ENCODE peak calls at places on chromosomes 5 and 9, in seven cellular contexts. One of them, this sample, is unnamed.
A peak's percentile ranks its signal among the peaks of the same experiment; 100 is the strongest.

GRCh38 chr5:147310059-147310704 is 75.4 kb downstream of the STK32A start:
- DNase-seq in ovary: no peak
- DNase-seq in CD4-positive, alpha-beta memory T cell: no peak
- DNase-seq in transverse colon: peak; percentile 87
- DNase-seq in GM23338: peak; percentile 33
- DNase-seq in ascending aorta: peak; percentile 92
- DNase-seq in AG04450: no peak
- DNase-seq in this sample: no peak

GRCh38 chr5:39783756-39784421 is 359.1 kb upstream of the DAB2 start:
- DNase-seq in transverse colon: no peak
- DNase-seq in AG04450: no peak
- DNase-seq in ascending aorta: no peak
- DNase-seq in GM23338: no peak
- DNase-seq in ovary: no peak
- DNase-seq in CD4-positive, alpha-beta memory T cell: no peak
- DNase-seq in this sample: no peak

GRCh38 chr9:128607642-128608350 is 48.9 kb downstream of the DYNC2I2 start:
- DNase-seq in ascending aorta: peak; percentile 96
- DNase-seq in GM23338: no peak
- DNase-seq in CD4-positive, alpha-beta memory T cell: no peak
- DNase-seq in transverse colon: peak; percentile 27
- DNase-seq in AG04450: no peak
- DNase-seq in ovary: no peak
- DNase-seq in this sample: no peak

GRCh38 chr9:106106396-106106795 is 412.1 kb downstream of the TMEM38B start:
- DNase-seq in ascending aorta: no peak
- DNase-seq in CD4-positive, alpha-beta memory T cell: no peak
- DNase-seq in ovary: no peak
- DNase-seq in GM23338: no peak
- DNase-seq in transverse colon: no peak
- DNase-seq in AG04450: no peak
- DNase-seq in this sample: no peak

GRCh38 chr9:99103505-99103904 is 1.4 kb upstream of the TGFBR1 start:
- DNase-seq in AG04450: no peak
- DNase-seq in ovary: no peak
- DNase-seq in ascending aorta: no peak
- DNase-seq in transverse colon: no peak
- DNase-seq in GM23338: peak; percentile 39
- DNase-seq in CD4-positive, alpha-beta memory T cell: no peak
- DNase-seq in this sample: peak; percentile 20

GRCh38 chr9:93582550-93582949 is 6.2 kb downstream of the PHF2 start:
- DNase-seq in ascending aorta: no peak
- DNase-seq in GM23338: no peak
- DNase-seq in ovary: no peak
- DNase-seq in AG04450: no peak
- DNase-seq in CD4-positive, alpha-beta memory T cell: no peak
- DNase-seq in transverse colon: no peak
- DNase-seq in this sample: no peak

GRCh38 chr5:150632305-150633160 is 7.9 kb upstream of the SYNPO start:
- DNase-seq in ovary: no peak
- DNase-seq in CD4-positive, alpha-beta memory T cell: no peak
- DNase-seq in transverse colon: no peak
- DNase-seq in ascending aorta: no peak
- DNase-seq in AG04450: no peak
- DNase-seq in GM23338: no peak
- DNase-seq in this sample: no peak

GRCh38 chr5:1068204-1068894 is 43.5 kb downstream of the SLC12A7 start:
- DNase-seq in transverse colon: no peak
- DNase-seq in GM23338: no peak
- DNase-seq in ascending aorta: no peak
- DNase-seq in ovary: no peak
- DNase-seq in CD4-positive, alpha-beta memory T cell: no peak
- DNase-seq in AG04450: no peak
- DNase-seq in this sample: no peak

GRCh38 chr5:60447488-60447920 is 252.5 kb downstream of the DEPDC1B start:
- DNase-seq in CD4-positive, alpha-beta memory T cell: no peak
- DNase-seq in transverse colon: no peak
- DNase-seq in AG04450: no peak
- DNase-seq in ascending aorta: no peak
- DNase-seq in ovary: no peak
- DNase-seq in GM23338: no peak
- DNase-seq in this sample: peak; percentile 4

GRCh38 chr5:100834519-100834918 is 68.6 kb downstream of the ST8SIA4 start:
- DNase-seq in CD4-positive, alpha-beta memory T cell: no peak
- DNase-seq in AG04450: no peak
- DNase-seq in ovary: no peak
- DNase-seq in ascending aorta: no peak
- DNase-seq in transverse colon: no peak
- DNase-seq in GM23338: no peak
- DNase-seq in this sample: no peak

GRCh38 chr5:137129906-137130680 is 369.0 kb downstream of the SPOCK1 start:
- DNase-seq in transverse colon: no peak
- DNase-seq in CD4-positive, alpha-beta memory T cell: no peak
- DNase-seq in GM23338: no peak
- DNase-seq in ascending aorta: no peak
- DNase-seq in ovary: no peak
- DNase-seq in AG04450: no peak
- DNase-seq in this sample: no peak

GRCh38 chr5:93294184-93294583 is 286.8 kb downstream of the NR2F1-AS1 start:
- DNase-seq in CD4-positive, alpha-beta memory T cell: no peak
- DNase-seq in GM23338: no peak
- DNase-seq in transverse colon: no peak
- DNase-seq in ascending aorta: no peak
- DNase-seq in AG04450: no peak
- DNase-seq in ovary: no peak
- DNase-seq in this sample: no peak

GRCh38 chr5:170301901-170302728 is 4.5 kb upstream of the LCP2 start:
- DNase-seq in AG04450: no peak
- DNase-seq in ascending aorta: no peak
- DNase-seq in GM23338: no peak
- DNase-seq in transverse colon: no peak
- DNase-seq in ovary: no peak
- DNase-seq in CD4-positive, alpha-beta memory T cell: no peak
- DNase-seq in this sample: no peak

GRCh38 chr5:137114529-137114928 is 384.6 kb downstream of the SPOCK1 start:
- DNase-seq in ascending aorta: no peak
- DNase-seq in ovary: no peak
- DNase-seq in GM23338: no peak
- DNase-seq in CD4-positive, alpha-beta memory T cell: no peak
- DNase-seq in transverse colon: no peak
- DNase-seq in AG04450: no peak
- DNase-seq in this sample: peak; percentile 47

GRCh38 chr5:41951224-41951623 is 26.1 kb downstream of the FBXO4 start:
- DNase-seq in ovary: no peak
- DNase-seq in AG04450: no peak
- DNase-seq in transverse colon: no peak
- DNase-seq in ascending aorta: no peak
- DNase-seq in GM23338: no peak
- DNase-seq in CD4-positive, alpha-beta memory T cell: no peak
- DNase-seq in this sample: no peak

GRCh38 chr5:122077451-122078115 is 476 bp downstream of the LOX start:
- DNase-seq in AG04450: no peak
- DNase-seq in GM23338: peak; percentile 70
- DNase-seq in transverse colon: peak; percentile 10
- DNase-seq in ovary: peak; percentile 55
- DNase-seq in ascending aorta: peak; percentile 71
- DNase-seq in CD4-positive, alpha-beta memory T cell: no peak
- DNase-seq in this sample: peak; percentile 46

GRCh38 chr5:111233050-111233370 is 8.8 kb downstream of the CAMK4 start:
- DNase-seq in ascending aorta: no peak
- DNase-seq in transverse colon: no peak
- DNase-seq in ovary: no peak
- DNase-seq in AG04450: no peak
- DNase-seq in CD4-positive, alpha-beta memory T cell: no peak
- DNase-seq in GM23338: no peak
- DNase-seq in this sample: no peak
- H3K4me3 ChIP-seq in ascending aorta: no peak overlapping the region
- H3K4me3 ChIP-seq in transverse colon: no peak overlapping the region
- H3K4me3 ChIP-seq in ovary: no peak overlapping the region
- H3K4me3 ChIP-seq in AG04450: no peak overlapping the region
- H3K4me3 ChIP-seq in CD4-positive, alpha-beta memory T cell: no peak overlapping the region
- H3K4me3 ChIP-seq in GM23338: no peak overlapping the region
- H3K4me3 ChIP-seq in this sample: no peak overlapping the region

GRCh38 chr5:174172104-174172965 is 126.8 kb downstream of the NSG2 start:
- DNase-seq in ascending aorta: peak; percentile 27
- DNase-seq in transverse colon: no peak
- DNase-seq in GM23338: peak; percentile 78
- DNase-seq in ovary: no peak
- DNase-seq in AG04450: no peak
- DNase-seq in CD4-positive, alpha-beta memory T cell: no peak
- DNase-seq in this sample: no peak
- H3K4me3 ChIP-seq in ascending aorta: no peak overlapping the region
- H3K4me3 ChIP-seq in transverse colon: no peak overlapping the region
- H3K4me3 ChIP-seq in GM23338: no peak overlapping the region
- H3K4me3 ChIP-seq in ovary: no peak overlapping the region
- H3K4me3 ChIP-seq in AG04450: no peak overlapping the region
- H3K4me3 ChIP-seq in CD4-positive, alpha-beta memory T cell: no peak overlapping the region
- H3K4me3 ChIP-seq in this sample: no peak overlapping the region

GRCh38 chr9:69036799-69037198 is 1.2 kb downstream of the FXN start:
- DNase-seq in transverse colon: no peak
- DNase-seq in ovary: peak; percentile 54
- DNase-seq in CD4-positive, alpha-beta memory T cell: no peak
- DNase-seq in GM23338: no peak
- DNase-seq in AG04450: no peak
- DNase-seq in ascending aorta: no peak
- DNase-seq in this sample: no peak
- H3K4me3 ChIP-seq in transverse colon: peak overlapping the region; percentile 73
- H3K4me3 ChIP-seq in ovary: no peak overlapping the region
- H3K4me3 ChIP-seq in CD4-positive, alpha-beta memory T cell: peak overlapping the region; percentile 86
- H3K4me3 ChIP-seq in GM23338: peak overlapping the region; percentile 96
- H3K4me3 ChIP-seq in AG04450: peak overlapping the region; percentile 96
- H3K4me3 ChIP-seq in ascending aorta: peak overlapping the region; percentile 83
- H3K4me3 ChIP-seq in this sample: peak overlapping the region; percentile 79

GRCh38 chr9:5608298-5609254 is 20.3 kb upstream of the RIC1 start:
- DNase-seq in ascending aorta: no peak
- DNase-seq in transverse colon: no peak
- DNase-seq in ovary: no peak
- DNase-seq in GM23338: no peak
- DNase-seq in CD4-positive, alpha-beta memory T cell: no peak
- DNase-seq in AG04450: no peak
- DNase-seq in this sample: no peak
- H3K4me3 ChIP-seq in ascending aorta: peak overlapping the region; percentile 64
- H3K4me3 ChIP-seq in transverse colon: peak overlapping the region; percentile 23
- H3K4me3 ChIP-seq in ovary: peak overlapping the region; percentile 26
- H3K4me3 ChIP-seq in GM23338: no peak overlapping the region
- H3K4me3 ChIP-seq in CD4-positive, alpha-beta memory T cell: no peak overlapping the region
- H3K4me3 ChIP-seq in AG04450: no peak overlapping the region
- H3K4me3 ChIP-seq in this sample: no peak overlapping the region

GRCh38 chr9:109973336-109973735 is 193.3 kb downstream of the PALM2AKAP2 start:
- DNase-seq in ascending aorta: no peak
- DNase-seq in CD4-positive, alpha-beta memory T cell: no peak
- DNase-seq in AG04450: no peak
- DNase-seq in ovary: no peak
- DNase-seq in GM23338: no peak
- DNase-seq in transverse colon: no peak
- DNase-seq in this sample: no peak

GRCh38 chr9:109976328-109976702 is 196.3 kb downstream of the PALM2AKAP2 start:
- DNase-seq in ovary: no peak
- DNase-seq in AG04450: no peak
- DNase-seq in CD4-positive, alpha-beta memory T cell: no peak
- DNase-seq in ascending aorta: no peak
- DNase-seq in transverse colon: no peak
- DNase-seq in GM23338: no peak
- DNase-seq in this sample: no peak

GRCh38 chr9:109975574-109976327 is 195.8 kb downstream of the PALM2AKAP2 start:
- DNase-seq in ovary: no peak
- DNase-seq in transverse colon: no peak
- DNase-seq in CD4-positive, alpha-beta memory T cell: no peak
- DNase-seq in ascending aorta: no peak
- DNase-seq in GM23338: no peak
- DNase-seq in AG04450: peak; percentile 50
- DNase-seq in this sample: no peak

GRCh38 chr9:109974143-109974917 is 194.3 kb downstream of the PALM2AKAP2 start:
- DNase-seq in transverse colon: peak; percentile 51
- DNase-seq in AG04450: no peak
- DNase-seq in ascending aorta: no peak
- DNase-seq in CD4-positive, alpha-beta memory T cell: no peak
- DNase-seq in GM23338: no peak
- DNase-seq in ovary: no peak
- DNase-seq in this sample: no peak

GRCh38 chr9:109974918-109975276 is 194.9 kb downstream of the PALM2AKAP2 start:
- DNase-seq in GM23338: no peak
- DNase-seq in AG04450: no peak
- DNase-seq in ascending aorta: no peak
- DNase-seq in ovary: no peak
- DNase-seq in CD4-positive, alpha-beta memory T cell: no peak
- DNase-seq in transverse colon: no peak
- DNase-seq in this sample: no peak
- H3K4me3 ChIP-seq in GM23338: no peak overlapping the region
- H3K4me3 ChIP-seq in AG04450: no peak overlapping the region
- H3K4me3 ChIP-seq in ascending aorta: no peak overlapping the region
- H3K4me3 ChIP-seq in ovary: no peak overlapping the region
- H3K4me3 ChIP-seq in CD4-positive, alpha-beta memory T cell: no peak overlapping the region
- H3K4me3 ChIP-seq in transverse colon: no peak overlapping the region
- H3K4me3 ChIP-seq in this sample: no peak overlapping the region

DNA sequence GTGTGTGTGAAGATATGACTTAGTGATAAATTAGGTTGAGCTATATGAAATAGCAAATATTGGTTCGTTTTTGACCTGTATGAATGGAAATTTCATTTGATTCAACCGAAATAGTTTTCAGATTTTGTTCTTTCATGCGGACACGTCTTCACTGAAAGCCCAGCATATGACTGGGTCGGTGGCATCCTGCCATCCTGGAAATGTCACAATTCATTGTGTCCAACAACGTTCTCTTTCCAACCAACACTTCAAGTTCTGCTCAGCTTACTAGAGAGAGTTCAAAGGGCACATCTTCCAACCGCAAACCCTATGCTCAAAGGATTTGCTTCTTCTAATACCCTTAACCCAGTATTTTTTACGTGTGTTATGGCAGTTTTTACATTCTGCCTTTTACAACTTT is 252.5 kb downstream of the NTRK2 start:
- DNase-seq in GM23338: no peak
- DNase-seq in ovary: no peak
- DNase-seq in AG04450: no peak
- DNase-seq in CD4-positive, alpha-beta memory T cell: no peak
- DNase-seq in transverse colon: no peak
- DNase-seq in ascending aorta: no peak
- DNase-seq in this sample: no peak
- H3K4me3 ChIP-seq in GM23338: no peak overlapping the region
- H3K4me3 ChIP-seq in ovary: no peak overlapping the region
- H3K4me3 ChIP-seq in AG04450: no peak overlapping the region
- H3K4me3 ChIP-seq in CD4-positive, alpha-beta memory T cell: no peak overlapping the region
- H3K4me3 ChIP-seq in transverse colon: no peak overlapping the region
- H3K4me3 ChIP-seq in ascending aorta: no peak overlapping the region
- H3K4me3 ChIP-seq in this sample: no peak overlapping the region

GRCh38 chr9:127541865-127542264 is 70.2 kb upstream of the STXBP1 start:
- DNase-seq in AG04450: no peak
- DNase-seq in transverse colon: no peak
- DNase-seq in CD4-positive, alpha-beta memory T cell: no peak
- DNase-seq in GM23338: no peak
- DNase-seq in ascending aorta: peak; percentile 96
- DNase-seq in ovary: no peak
- DNase-seq in this sample: no peak
- H3K4me3 ChIP-seq in AG04450: no peak overlapping the region
- H3K4me3 ChIP-seq in transverse colon: no peak overlapping the region
- H3K4me3 ChIP-seq in CD4-positive, alpha-beta memory T cell: no peak overlapping the region
- H3K4me3 ChIP-seq in GM23338: no peak overlapping the region
- H3K4me3 ChIP-seq in ascending aorta: peak overlapping the region; percentile 18
- H3K4me3 ChIP-seq in ovary: no peak overlapping the region
- H3K4me3 ChIP-seq in this sample: no peak overlapping the region

This sample was measured in hepatocyte.